ENCODE peak calls at places on chromosomes 5 and 9, in five cellular contexts. M is ovary, A is breast epithelium, L is AG04449, C is testis. F is an unnamed sample.

GRCh38 chr5:1288439-1289335 is 6.2 kb downstream of the TERT start:
- DNase-seq in M (no peak), A (peak), L (no peak), C (no peak), F (no peak)

GRCh38 chr9:120935383-120935857 is 8.8 kb upstream of the TRAF1 start:
- DNase-seq in M (peak), A (peak), L (peak), C (peak), F (peak)

GRCh38 chr9:70285246-70285645 is 26.5 kb downstream of the SMC5 start:
- DNase-seq in M (peak), A (no peak), L (no peak), C (no peak), F (peak)

GRCh38 chr5:138372225-138372624 is 19.7 kb downstream of the KDM3B start:
- DNase-seq in M (no peak), A (no peak), L (no peak), C (no peak), F (no peak)

GRCh38 chr9:12878342-12878978 is 103.6 kb downstream of the LURAP1L start:
- DNase-seq in M (no peak), A (no peak), L (no peak), C (no peak), F (no peak)

GRCh38 chr5:94793113-94793815 is 174.8 kb downstream of the SLF1 start:
- DNase-seq in M (no peak), A (no peak), L (peak), C (no peak), F (no peak)

GRCh38 chr9:30075451-30076199 is 2308.8 kb upstream of the ACO1 start:
- DNase-seq in M (no peak), A (no peak), L (no peak), C (no peak), F (no peak)

GRCh38 chr9:126326228-126327015 is at the start of gene MVB12B:
- DNase-seq in M (peak), A (no peak), L (no peak), C (peak), F (peak)

GRCh38 chr9:114386886-114387677 is 700 bp downstream of the AKNA start:
- DNase-seq in M (peak), A (no peak), L (no peak), C (no peak), F (no peak)

GRCh38 chr9:676780-677458 is 164.6 kb upstream of the DMRT1 start:
- DNase-seq in M (no peak), A (no peak), L (no peak), C (no peak), F (no peak)
- H3K4me3 ChIP-seq in M (peak), A (peak), L (no peak), C (no peak), F (no peak)

DNA sequence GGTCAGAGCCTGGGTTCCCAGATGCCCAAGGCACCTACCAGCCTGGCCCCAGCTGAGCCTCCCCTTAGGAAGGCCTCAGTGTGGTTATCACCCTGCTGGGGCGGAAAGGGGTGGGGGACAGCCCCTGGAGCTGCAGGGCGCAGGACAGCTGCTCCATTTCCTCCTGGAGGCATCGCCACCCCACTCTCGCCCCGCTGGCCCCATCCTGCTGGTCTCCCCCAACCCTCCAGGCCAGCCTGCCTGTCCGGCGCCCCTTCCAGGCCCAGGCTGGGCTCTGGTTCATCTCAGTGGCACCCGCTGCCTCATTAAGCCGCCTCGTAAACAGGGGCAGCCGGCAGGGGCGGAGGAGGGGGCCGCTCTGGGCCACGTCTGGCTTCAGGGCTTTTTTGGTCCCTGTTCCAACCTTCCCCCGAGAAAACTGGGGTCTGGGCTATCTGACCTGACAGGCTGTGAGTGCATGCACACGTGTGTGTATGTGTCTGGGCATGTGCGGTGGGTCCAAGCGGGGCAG is 30.8 kb upstream of the ENHO start:
- DNase-seq in M (peak), A (no peak), L (no peak), C (no peak), F (peak)
- H3K4me3 ChIP-seq in M (no peak), A (no peak), L (no peak), C (no peak), F (no peak)

GRCh38 chr5:110726249-110727024 is at the start of gene TMEM232:
- DNase-seq in M (peak), A (peak), L (no peak), C (peak), F (peak)
- H3K4me3 ChIP-seq in M (peak), A (peak), L (peak), C (peak), F (peak)

DNA sequence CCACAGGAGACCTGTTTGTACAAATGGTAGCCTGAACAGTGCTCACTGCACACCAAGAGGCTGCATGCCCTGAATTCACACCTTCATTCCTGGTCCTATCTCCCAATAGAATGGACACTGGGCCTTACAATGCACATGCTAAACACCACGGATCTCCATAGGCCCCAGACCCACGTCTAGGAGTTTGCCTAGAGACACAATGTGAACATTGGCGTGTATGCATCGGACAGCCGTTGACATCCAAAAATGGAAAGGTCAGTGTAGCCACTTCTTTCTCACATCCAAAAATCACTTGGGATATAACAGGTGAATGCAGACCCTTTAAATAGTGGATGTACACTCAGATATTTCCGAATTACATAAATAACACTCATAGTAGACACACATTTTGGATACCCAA is 927 bp downstream of the PAX5 start:
- DNase-seq in M (no peak), A (no peak), L (no peak), C (no peak), F (no peak)
- H3K4me3 ChIP-seq in M (no peak), A (no peak), L (no peak), C (no peak), F (no peak)

GRCh38 chr5:77211013-77211690 is 672 bp downstream of the PDE8B start:
- DNase-seq in M (no peak), A (no peak), L (no peak), C (peak), F (peak)

GRCh38 chr5:77210091-77211012 is at the start of gene PDE8B:
- DNase-seq in M (no peak), A (no peak), L (no peak), C (peak), F (peak)

GRCh38 chr5:77213601-77214000 is 3.1 kb downstream of the PDE8B start:
- DNase-seq in M (no peak), A (no peak), L (no peak), C (no peak), F (no peak)

GRCh38 chr5:77209495-77210090 is 887 bp upstream of the PDE8B start:
- DNase-seq in M (no peak), A (no peak), L (no peak), C (no peak), F (no peak)

DNA sequence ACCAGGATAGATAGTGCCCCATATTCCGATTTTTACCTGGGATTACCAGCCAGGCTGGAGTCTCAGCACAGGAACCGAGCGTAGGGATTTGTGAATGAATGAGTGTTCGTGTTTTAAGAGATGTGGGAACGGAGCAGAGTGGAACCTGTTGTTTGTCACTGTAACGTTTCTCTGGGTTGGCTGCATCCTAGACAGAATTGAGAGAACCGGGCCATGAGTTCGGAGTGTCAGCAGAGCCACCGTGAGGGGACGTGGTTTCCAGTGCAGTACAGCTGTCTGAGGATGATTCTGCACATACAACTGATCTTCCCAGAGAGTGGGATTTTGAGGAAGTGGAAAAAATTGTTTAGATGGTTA is 1.2 kb downstream of the PDE8B start:
- DNase-seq in M (no peak), A (no peak), L (no peak), C (no peak), F (no peak)
- H3K4me3 ChIP-seq in M (peak), A (peak), L (no peak), C (peak), F (no peak)

F was measured in BE2C.